ENCODE peak calls at places on chromosomes 1 and 21, in five cellular contexts. E is gastrocnemius medialis, U is A549, Q is heart left ventricle, L is body of pancreas. O is an unnamed sample. For H3K4me1, the result is how much of the 10 kb centered on the place peaks cover.

GRCh38 chr1:27634982-27635362 is at the start of gene FGR:
- DNase-seq in E (no peak), U (no peak), Q (peak), L (peak), O (no peak)

GRCh38 chr1:102434421-102434820 is 437.7 kb upstream of the OLFM3 start:
- DNase-seq in E (no peak), U (peak), Q (no peak), L (no peak), O (no peak)

GRCh38 chr1:59013276-59013927 is 229.6 kb upstream of the JUN start:
- DNase-seq in E (peak), U (no peak), Q (peak), L (peak), O (peak)

GRCh38 chr1:21775985-21776562 is 6.9 kb downstream of the USP48 start:
- DNase-seq in E (no peak), U (peak), Q (no peak), L (no peak), O (no peak)

GRCh38 chr1:184254849-184255248 is 132.0 kb upstream of the C1orf21 start:
- DNase-seq in E (no peak), U (no peak), Q (no peak), L (no peak), O (no peak)

GRCh38 chr1:96076589-96076988 is 645.0 kb upstream of the PTBP2 start:
- DNase-seq in E (no peak), U (no peak), Q (no peak), L (no peak), O (no peak)

GRCh38 chr1:27593341-27594326 is 10.3 kb downstream of the AHDC1 start:
- DNase-seq in E (no peak), U (no peak), Q (no peak), L (no peak), O (no peak)

GRCh38 chr1:109252167-109252892 is 3.0 kb downstream of the CELSR2 start:
- DNase-seq in E (no peak), U (no peak), Q (peak), L (no peak), O (no peak)

GRCh38 chr1:240599299-240599698 is 12.7 kb downstream of the GREM2 start:
- DNase-seq in E (no peak), U (no peak), Q (no peak), L (no peak), O (no peak)

GRCh38 chr1:163315773-163316374 is 5.9 kb upstream of the NUF2 start:
- DNase-seq in E (no peak), U (peak), Q (no peak), L (peak), O (peak)

GRCh38 chr1:156746716-156747631 is 4.5 kb downstream of the HDGF start:
- DNase-seq in E (peak), U (peak), Q (peak), L (peak), O (peak)

GRCh38 chr1:246532519-246532918 is 25.4 kb upstream of the SMYD3 start:
- DNase-seq in E (no peak), U (no peak), Q (no peak), L (no peak), O (no peak)

GRCh38 chr1:182069028-182069466 is 7.5 kb upstream of the ZNF648 start:
- DNase-seq in E (no peak), U (peak), Q (peak), L (peak), O (peak)

GRCh38 chr1:76713535-76713934 is 153.7 kb upstream of the ST6GALNAC5 start:
- DNase-seq in E (no peak), U (no peak), Q (no peak), L (no peak), O (no peak)

GRCh38 chr1:206595581-206596318 is 16.5 kb downstream of the EIF2D start:
- DNase-seq in E (no peak), U (no peak), Q (no peak), L (peak), O (no peak)

GRCh38 chr1:94056996-94057395 is 64.0 kb downstream of the ABCA4 start:
- DNase-seq in E (no peak), U (no peak), Q (no peak), L (no peak), O (no peak)

GRCh38 chr1:79380078-79380477 is 373.5 kb upstream of the ADGRL4 start:
- DNase-seq in E (no peak), U (peak), Q (no peak), L (no peak), O (no peak)

GRCh38 chr1:204241914-204242313 is 28.1 kb upstream of the GOLT1A start:
- DNase-seq in E (no peak), U (no peak), Q (no peak), L (no peak), O (no peak)

GRCh38 chr1:107559881-107560280 is 405.1 kb downstream of the VAV3 start:
- DNase-seq in E (no peak), U (no peak), Q (no peak), L (no peak), O (no peak)

GRCh38 chr1:115069186-115069585 is 20.1 kb downstream of the TSPAN2 start:
- DNase-seq in E (no peak), U (no peak), Q (no peak), L (no peak), O (no peak)

GRCh38 chr1:225747566-225747965 is 30.1 kb upstream of the SRP9 start:
- DNase-seq in E (no peak), U (no peak), Q (no peak), L (no peak), O (no peak)

GRCh38 chr1:228346731-228347130 is 59.9 kb downstream of the TRIM11 start:
- DNase-seq in E (no peak), U (no peak), Q (peak), L (no peak), O (no peak)

GRCh38 chr1:15750924-15751323 is 7.7 kb upstream of the FBLIM1 start:
- DNase-seq in E (no peak), U (no peak), Q (no peak), L (no peak), O (no peak)

GRCh38 chr1:91015794-91016550 is 5.9 kb downstream of the ZNF644 start:
- DNase-seq in E (no peak), U (peak), Q (no peak), L (no peak), O (no peak)

GRCh38 chr1:154325583-154326545 is 539 bp downstream of the ATP8B2 start:
- DNase-seq in E (peak), U (peak), Q (peak), L (peak), O (peak)

GRCh38 chr21:34205811-34206635 is 132.6 kb downstream of the MRPS6 start:
- DNase-seq in E (no peak), U (no peak), Q (no peak), L (no peak), O (no peak)

GRCh38 chr21:46142581-46143473 is 12.6 kb downstream of the FTCD start:
- DNase-seq in E (no peak), U (no peak), Q (peak), L (no peak), O (no peak)

GRCh38 chr1:91440845-91441244 is 36.2 kb upstream of the HFM1 start:
- DNase-seq in E (no peak), U (no peak), Q (no peak), L (no peak), O (no peak)

GRCh38 chr1:234875953-234876814 is 252.5 kb downstream of the TOMM20 start:
- DNase-seq in E (peak), U (peak), Q (no peak), L (peak), O (no peak)

GRCh38 chr1:15765495-15766194 is 7.0 kb downstream of the FBLIM1 start:
- DNase-seq in E (no peak), U (no peak), Q (no peak), L (no peak), O (no peak)

GRCh38 chr1:94602312-94602711 is 60.8 kb upstream of the F3 start:
- DNase-seq in E (no peak), U (no peak), Q (no peak), L (peak), O (no peak)

GRCh38 chr1:75035536-75035935 is 98.7 kb upstream of the LHX8 start:
- DNase-seq in E (no peak), U (no peak), Q (no peak), L (no peak), O (no peak)

GRCh38 chr1:75630004-75630403 is 19.1 kb upstream of the SLC44A5 start:
- DNase-seq in E (no peak), U (no peak), Q (no peak), L (no peak), O (no peak)

GRCh38 chr1:180267761-180268555 is 37.9 kb downstream of the LHX4 start:
- DNase-seq in E (no peak), U (no peak), Q (no peak), L (no peak), O (no peak)

GRCh38 chr1:226903819-226904710 is 33.6 kb downstream of the PSEN2 start:
- DNase-seq in E (no peak), U (no peak), Q (peak), L (no peak), O (peak)

GRCh38 chr1:91402023-91402422 is 2.6 kb downstream of the HFM1 start:
- DNase-seq in E (no peak), U (peak), Q (no peak), L (no peak), O (no peak)

DNA sequence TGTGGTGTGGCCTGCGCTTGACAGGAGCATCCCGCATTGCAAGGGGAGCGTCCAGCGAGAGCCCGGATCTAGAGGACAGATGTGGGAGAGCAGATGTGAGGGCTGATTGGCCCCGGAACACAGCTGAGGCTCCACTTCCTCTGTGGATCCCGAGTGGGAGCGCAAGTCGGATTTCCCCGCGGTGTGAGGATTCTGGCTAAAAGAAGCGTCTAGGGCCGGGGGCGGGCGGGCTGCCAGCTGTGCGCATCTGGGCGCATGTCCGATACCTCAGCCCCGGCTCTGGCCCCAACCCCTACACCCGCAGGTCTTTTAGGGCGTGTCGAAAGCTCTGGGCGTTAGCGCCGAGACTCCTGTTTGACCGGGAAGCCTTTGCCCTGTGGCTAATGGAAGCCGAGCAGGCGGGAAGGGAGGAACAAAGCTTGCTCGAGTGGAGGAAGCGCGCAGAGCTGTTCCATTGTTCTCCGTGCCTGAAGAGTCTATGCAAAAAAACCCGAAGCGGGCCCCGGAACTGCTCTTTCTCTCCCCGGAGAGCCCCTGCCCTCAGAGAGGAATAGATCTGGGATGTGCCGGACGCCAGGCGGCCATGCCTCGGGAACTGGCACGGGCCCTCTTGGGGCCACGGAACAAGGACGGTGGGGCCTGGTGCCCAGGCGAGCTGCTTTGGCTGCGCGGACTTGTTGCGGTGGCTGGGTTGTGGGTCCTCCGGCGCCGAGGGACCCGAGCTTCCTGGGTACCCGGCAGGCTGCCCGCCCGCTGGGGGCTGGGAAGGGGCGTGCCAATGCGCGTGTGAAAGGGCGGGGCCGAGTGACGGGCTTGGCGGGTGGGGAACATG is 111.1 kb downstream of the NAV1 start:
- DNase-seq in E (peak), U (peak), Q (peak), L (peak), O (peak)
- TF ChIP-seq POLR2A in E (no peak), U (no peak), Q (no peak), L (no peak), O (no peak)

DNA sequence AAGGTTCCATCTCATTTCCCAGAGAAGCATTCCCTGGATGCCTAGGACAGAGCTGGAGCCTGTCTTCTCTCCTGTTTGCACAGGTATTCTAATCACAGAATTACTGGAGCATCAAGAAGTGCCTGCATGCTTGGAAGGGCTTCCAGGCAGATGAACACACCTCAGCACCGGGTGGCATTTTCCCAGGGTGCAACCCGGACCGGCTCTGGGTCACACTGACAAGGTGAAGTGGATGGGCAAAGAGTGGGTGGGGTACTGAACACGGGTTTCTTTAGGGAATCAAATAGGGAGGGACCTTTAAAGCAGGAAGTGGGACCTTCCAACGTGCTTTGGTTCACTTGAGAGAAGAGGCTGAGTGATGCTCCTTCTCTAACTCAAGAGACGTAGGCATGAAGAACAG is 7.1 kb upstream of the PEF1 start:
- DNase-seq in E (no peak), U (no peak), Q (no peak), L (no peak), O (no peak)
- H3K4me1 ChIP-seq in E (under half), U (under half), Q (under half), L (under half), O (under half)

GRCh38 chr1:40449684-40450490 is at the start of gene ZFP69B:
- DNase-seq in E (peak), U (peak), Q (peak), L (peak), O (peak)
- TF ChIP-seq POLR2A in E (peak), U (peak), Q (no peak), L (peak), O (peak)

GRCh38 chr1:193189442-193190095 is 3.2 kb upstream of the B3GALT2 start:
- DNase-seq in E (no peak), U (no peak), Q (no peak), L (no peak), O (no peak)
- H3K4me1 ChIP-seq in E (under half), U (under half), Q (under half), L (under half), O (half or more)

GRCh38 chr1:43722825-43723224 is 15.5 kb downstream of the ST3GAL3 start:
- DNase-seq in E (no peak), U (no peak), Q (no peak), L (no peak), O (no peak)
- TF ChIP-seq POLR2A in E (no peak), U (no peak), Q (no peak), L (no peak), O (no peak)

GRCh38 chr1:214009613-214010550 is 22.1 kb downstream of the PROX1 start:
- DNase-seq in E (no peak), U (no peak), Q (no peak), L (no peak), O (no peak)

GRCh38 chr1:214012418-214012817 is 24.6 kb downstream of the PROX1 start:
- DNase-seq in E (no peak), U (no peak), Q (no peak), L (no peak), O (no peak)

GRCh38 chr1:214010717-214011116 is 22.9 kb downstream of the PROX1 start:
- DNase-seq in E (no peak), U (no peak), Q (no peak), L (no peak), O (no peak)

GRCh38 chr1:214014730-214015129 is 27.0 kb downstream of the PROX1 start:
- DNase-seq in E (no peak), U (no peak), Q (no peak), L (no peak), O (no peak)

GRCh38 chr1:214013614-214014377 is 26.0 kb downstream of the PROX1 start:
- DNase-seq in E (no peak), U (no peak), Q (no peak), L (no peak), O (no peak)
- H3K4me1 ChIP-seq in E (under half), U (under half), Q (under half), L (under half), O (under half)

GRCh38 chr1:54302549-54302948 is 102.6 kb downstream of the MRPL37 start:
- DNase-seq in E (no peak), U (no peak), Q (no peak), L (no peak), O (no peak)

GRCh38 chr1:54298284-54299033 is 98.5 kb downstream of the MRPL37 start:
- DNase-seq in E (no peak), U (peak), Q (no peak), L (no peak), O (no peak)

GRCh38 chr1:54301494-54301893 is 101.5 kb downstream of the MRPL37 start:
- DNase-seq in E (no peak), U (no peak), Q (no peak), L (no peak), O (no peak)

GRCh38 chr1:54299037-54299436 is 99.1 kb downstream of the MRPL37 start:
- DNase-seq in E (no peak), U (peak), Q (peak), L (no peak), O (peak)

GRCh38 chr1:54300395-54300794 is 100.4 kb downstream of the MRPL37 start:
- DNase-seq in E (no peak), U (no peak), Q (no peak), L (no peak), O (no peak)
- TF ChIP-seq POLR2A in E (no peak), U (no peak), Q (no peak), L (no peak), O (no peak)

DNA sequence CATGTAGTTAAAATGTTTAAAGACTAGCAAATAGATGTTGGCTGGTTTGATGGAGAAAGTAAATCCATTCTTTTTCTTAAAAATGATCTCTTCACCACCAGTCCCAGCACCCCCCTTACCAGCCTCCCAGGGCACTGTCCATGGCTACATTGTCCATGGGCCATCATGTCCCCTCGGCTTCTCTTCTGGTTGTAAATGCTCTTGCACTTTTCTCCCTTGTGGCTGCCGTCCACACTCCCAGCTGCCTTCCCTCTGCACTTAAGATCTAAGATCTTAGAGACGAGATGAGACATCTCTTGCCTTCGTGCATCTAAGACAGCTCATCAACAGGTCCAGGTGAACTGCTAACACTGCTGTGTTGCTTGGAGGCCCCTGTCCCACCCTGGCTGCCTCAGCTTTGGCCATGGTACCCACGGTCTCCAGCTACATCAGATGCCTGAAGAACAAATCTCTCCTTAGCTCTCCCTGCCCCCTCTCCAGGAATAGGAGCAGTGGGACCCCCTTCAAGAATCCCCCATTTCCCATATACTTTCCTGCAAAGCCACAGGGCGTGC is 11.1 kb downstream of the CAPN2 start:
- DNase-seq in E (no peak), U (no peak), Q (no peak), L (no peak), O (no peak)
- H3K4me1 ChIP-seq in E (under half), U (half or more), Q (under half), L (under half), O (under half)

O was measured in tibial nerve.